ENCODE peak calls at places on chromosomes 12 and 14, in four cellular contexts. N is cardiac muscle cell; Z is AG04450; F is CD8-positive, alpha-beta T cell. B is an unnamed sample.
A peak's percentile ranks its signal among the peaks of the same experiment; 100 is the strongest.

GRCh38 chr12:116378002-116378401 is 100.5 kb upstream of the MED13L start:
- DNase-seq in N (no peak), Z (no peak), F (no peak), B (no peak)

GRCh38 chr12:110694330-110694891 is 5.5 kb upstream of the HVCN1 start:
- DNase-seq in N (no peak), Z (no peak), F (no peak), B (no peak)

GRCh38 chr12:98893601-98894411 is 248.7 kb downstream of the APAF1 start:
- DNase-seq in N (peak; percentile 21), Z (no peak), F (no peak), B (no peak)

GRCh38 chr12:104219361-104219892 is 3.8 kb downstream of the TXNRD1 start:
- DNase-seq in N (no peak), Z (peak; percentile 92), F (no peak), B (peak; percentile 93)

GRCh38 chr14:54169254-54169924 is 212.8 kb upstream of the BMP4 start:
- DNase-seq in N (no peak), Z (no peak), F (no peak), B (peak; percentile 52)

GRCh38 chr12:92695577-92695976 is 7.2 kb upstream of the PLEKHG7 start:
- DNase-seq in N (no peak), Z (no peak), F (no peak), B (no peak)

GRCh38 chr12:132081423-132081822 is 62.7 kb downstream of the DDX51 start:
- DNase-seq in N (no peak), Z (no peak), F (no peak), B (no peak)

GRCh38 chr12:92288533-92288932 is 142.9 kb upstream of the BTG1 start:
- DNase-seq in N (no peak), Z (no peak), F (no peak), B (no peak)

GRCh38 chr12:23399402-23399933 is 550.0 kb downstream of the SOX5 start:
- DNase-seq in N (no peak), Z (no peak), F (no peak), B (no peak)

GRCh38 chr12:8687846-8688601 is 9.8 kb upstream of the RIMKLB start:
- DNase-seq in N (peak; percentile 82), Z (peak; percentile 55), F (no peak), B (peak; percentile 80)

GRCh38 chr14:104932676-104933631 is 8.3 kb downstream of the PLD4 start:
- DNase-seq in N (peak; percentile 88), Z (peak; percentile 32), F (peak; percentile 68), B (no peak)

GRCh38 chr14:99393059-99393655 is 87.5 kb downstream of the SETD3 start:
- DNase-seq in N (peak; percentile 63), Z (no peak), F (no peak), B (no peak)

GRCh38 chr14:89436274-89436656 is 19.2 kb upstream of the FOXN3 start:
- DNase-seq in N (no peak), Z (no peak), F (no peak), B (no peak)

GRCh38 chr12:97277030-97277429 is 185.6 kb upstream of the RMST start:
- DNase-seq in N (no peak), Z (no peak), F (no peak), B (no peak)

GRCh38 chr14:98114122-98114895 is 1157.7 kb downstream of the BCL11B start:
- DNase-seq in N (no peak), Z (no peak), F (no peak), B (peak; percentile 64)

GRCh38 chr14:60357551-60357930 is 108.5 kb downstream of the PPM1A start:
- DNase-seq in N (no peak), Z (no peak), F (no peak), B (no peak)

GRCh38 chr14:61619494-61619893 is 75.8 kb upstream of the HIF1A start:
- DNase-seq in N (no peak), Z (no peak), F (no peak), B (no peak)

GRCh38 chr12:127060310-127060847 is 1206.6 kb upstream of the TMEM132C start:
- DNase-seq in N (no peak), Z (no peak), F (no peak), B (no peak)

GRCh38 chr12:95390932-95391331 is 83.0 kb upstream of the METAP2 start:
- DNase-seq in N (no peak), Z (no peak), F (no peak), B (no peak)

GRCh38 chr12:26130728-26131127 is 5.9 kb upstream of the BHLHE41 start:
- DNase-seq in N (no peak), Z (no peak), F (no peak), B (no peak)

GRCh38 chr12:101698782-101699347 is 1.4 kb downstream of the CHPT1 start:
- DNase-seq in N (no peak), Z (no peak), F (no peak), B (no peak)

GRCh38 chr14:63759454-63759853 is 31.6 kb upstream of the SGPP1 start:
- DNase-seq in N (no peak), Z (no peak), F (no peak), B (no peak)

GRCh38 chr12:4810219-4810671 is 90.0 kb downstream of the GALNT8 start:
- DNase-seq in N (no peak), Z (no peak), F (no peak), B (no peak)
- H3K4me3 ChIP-seq in N (peak overlapping the region; percentile 58), Z (no peak overlapping the region), F (no peak overlapping the region), B (no peak overlapping the region)

GRCh38 chr14:102231476-102232347 is 73.3 kb downstream of the MOK start:
- DNase-seq in N (no peak), Z (no peak), F (no peak), B (no peak)
- TF ChIP-seq CTCF in N (no peak), Z (no peak), F (no peak), B (no peak)

GRCh38 chr12:1474567-1475153 is 119.7 kb downstream of the FBXL14 start:
- DNase-seq in N (peak; percentile 87), Z (peak; percentile 83), F (no peak), B (peak; percentile 62)
- H3K4me3 ChIP-seq in N (no peak overlapping the region), Z (peak overlapping the region; percentile 44), F (no peak overlapping the region), B (no peak overlapping the region)

DNA sequence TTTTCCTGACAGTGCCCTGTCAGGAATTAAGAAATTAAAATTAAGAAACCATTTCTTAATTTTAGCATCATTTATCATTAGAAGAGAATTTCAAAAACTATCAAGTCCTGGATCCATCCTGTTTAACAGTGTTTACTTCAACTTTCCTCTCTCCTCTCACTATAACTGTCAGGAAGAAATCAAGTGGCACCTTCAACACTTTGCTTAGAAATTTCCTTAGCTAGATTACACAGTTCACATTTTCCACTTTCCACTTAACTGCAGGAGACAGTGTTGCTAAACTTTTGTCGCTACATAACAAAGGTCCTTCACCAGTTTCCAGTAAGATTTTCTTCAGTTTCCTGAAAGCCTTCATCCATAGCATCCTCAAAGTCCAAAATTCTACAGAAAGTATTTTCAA is 21.9 kb upstream of the OR10P1 start:
- DNase-seq in N (no peak), Z (no peak), F (no peak), B (no peak)
- TF ChIP-seq CTCF in N (no peak), Z (no peak), F (no peak), B (no peak)

DNA sequence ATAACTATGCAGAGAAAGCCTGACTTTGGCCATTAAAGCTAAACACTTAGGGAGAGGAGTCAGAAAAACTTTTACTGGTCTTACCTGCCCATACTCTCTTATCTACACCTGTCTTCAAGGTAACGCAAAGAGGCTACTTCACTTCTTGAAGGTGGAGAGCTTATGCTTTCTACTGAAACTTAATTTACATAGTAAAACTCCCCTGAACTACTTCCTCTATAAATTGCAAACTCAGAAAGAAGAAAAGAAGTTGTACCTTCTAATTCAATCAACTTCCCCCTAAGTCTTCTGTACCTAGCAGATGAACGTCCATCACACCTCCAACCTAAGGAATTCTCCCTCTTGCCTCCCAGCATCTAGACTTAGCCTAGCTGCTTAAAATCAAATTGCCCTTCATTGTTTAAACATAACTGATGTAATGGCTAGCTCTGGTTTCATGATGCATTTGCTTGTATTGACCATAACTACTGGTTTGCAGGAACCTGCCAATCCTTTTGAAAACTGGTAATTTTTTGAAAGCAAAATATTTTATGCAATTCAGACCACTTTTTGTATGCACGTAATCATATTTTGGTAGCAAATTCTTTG is 87.7 kb downstream of the STON2 start:
- DNase-seq in N (no peak), Z (no peak), F (no peak), B (no peak)
- H3K4me3 ChIP-seq in N (no peak overlapping the region), Z (no peak overlapping the region), F (no peak overlapping the region), B (no peak overlapping the region)

GRCh38 chr12:55833056-55833455 is 3.7 kb upstream of the DNAJC14 start:
- DNase-seq in N (no peak), Z (no peak), F (no peak), B (no peak)
- TF ChIP-seq CTCF in N (no peak), Z (no peak), F (no peak), B (no peak)

GRCh38 chr12:49968431-49968830 is 4.3 kb upstream of the AQP6 start:
- DNase-seq in N (no peak), Z (no peak), F (no peak), B (no peak)

GRCh38 chr12:49967042-49967776 is 5.5 kb downstream of the AQP5 start:
- DNase-seq in N (peak; percentile 87), Z (peak; percentile 48), F (peak; percentile 87), B (no peak)

GRCh38 chr12:49969027-49969426 is 3.7 kb upstream of the AQP6 start:
- DNase-seq in N (no peak), Z (no peak), F (no peak), B (no peak)

GRCh38 chr12:49966511-49967041 is 4.9 kb downstream of the AQP5 start:
- DNase-seq in N (no peak), Z (no peak), F (no peak), B (no peak)

DNA sequence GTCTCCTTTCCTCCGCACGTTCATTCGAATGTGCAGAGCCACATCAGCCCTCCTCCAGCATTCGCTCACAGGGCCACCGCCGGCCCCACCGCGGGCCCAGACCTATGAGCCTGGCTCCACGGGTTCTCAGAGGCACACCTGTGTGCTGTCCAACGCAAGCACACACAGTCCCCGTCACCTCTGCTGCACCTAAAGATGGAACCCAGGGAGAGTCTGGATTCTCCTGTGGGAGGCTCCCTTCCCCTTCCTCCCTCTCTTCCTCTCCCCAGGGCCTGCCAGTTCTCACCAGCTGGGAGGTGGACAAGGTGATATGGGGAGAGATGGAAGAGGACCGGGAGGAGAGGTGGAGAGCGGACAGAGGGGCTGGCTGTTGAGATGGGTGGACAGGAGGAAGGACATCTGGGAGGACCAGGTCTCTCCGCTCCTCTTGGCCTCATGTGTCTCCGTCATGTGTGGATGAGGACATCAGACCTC is 4.9 kb upstream of the AQP6 start:
- DNase-seq in N (no peak), Z (no peak), F (no peak), B (no peak)
- H3K4me3 ChIP-seq in N (no peak overlapping the region), Z (peak overlapping the region; percentile 54), F (peak overlapping the region; percentile 59), B (no peak overlapping the region)

DNA sequence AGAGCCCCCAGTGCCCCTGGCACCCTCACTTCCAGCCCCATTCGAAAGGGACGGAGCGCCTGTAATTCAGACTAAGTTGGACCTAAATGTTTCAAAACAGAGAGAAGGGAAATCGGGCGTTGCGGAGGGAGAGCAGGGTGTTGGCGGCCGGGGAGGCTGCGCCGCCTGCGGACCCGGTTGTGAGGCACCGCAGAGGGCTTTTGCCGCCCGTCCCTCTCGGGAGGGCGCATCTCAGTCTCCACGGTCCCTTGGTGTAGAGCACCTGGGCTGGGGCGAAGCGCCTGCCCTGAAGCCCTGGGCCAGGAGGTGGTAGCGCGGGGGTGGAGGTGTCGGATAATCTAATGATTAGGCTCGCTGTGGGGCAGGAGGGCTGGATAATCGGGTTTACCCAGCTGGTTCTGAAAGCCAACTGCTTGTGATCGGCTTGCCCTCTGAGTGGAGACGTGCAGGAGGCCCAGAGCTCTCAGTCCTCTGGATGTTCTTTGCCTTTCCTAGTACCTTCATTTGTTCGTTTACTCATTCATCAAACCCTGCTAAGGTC is 884 bp downstream of the DAAM1 start:
- DNase-seq in N (peak; percentile 58), Z (no peak), F (no peak), B (no peak)
- TF ChIP-seq CTCF in N (peak; percentile 9), Z (no peak), F (no peak), B (no peak)

B was measured in retinal pigment epithelial cell.